ENCODE peak calls at places on chromosomes 4 and X, in five cellular contexts. Y is caudate nucleus, X is hepatic stellate cell, G is mucosa of descending colon, K is NCI-H2081. D is an unnamed sample.

GRCh38 chr4:38383646-38384121 is 280.3 kb upstream of the KLF3 start:
- DNase-seq in G (no peak), Y (no peak), K (no peak), X (no peak), D (no peak)

GRCh38 chrX:98299785-98300184 is 1416.1 kb downstream of the RPA4 start:
- DNase-seq in X (no peak), Y (no peak), K (no peak), G (no peak), D (no peak)

GRCh38 chrX:132591719-132592275 is 103.0 kb upstream of the MBNL3 start:
- DNase-seq in G (no peak), K (no peak), Y (no peak), X (no peak), D (peak)

GRCh38 chrX:22037225-22037624 is 5.1 kb downstream of the PHEX start:
- DNase-seq in K (no peak), Y (no peak), G (no peak), X (no peak), D (no peak)

GRCh38 chrX:154436597-154437397 is at the start of gene GDI1:
- DNase-seq in K (peak), Y (no peak), X (peak), G (peak), D (no peak)

GRCh38 chrX:14080031-14080430 is 50.3 kb upstream of the GEMIN8 start:
- DNase-seq in Y (no peak), G (no peak), X (no peak), K (no peak), D (no peak)

GRCh38 chr4:128220286-128221235 is 67.1 kb downstream of the PGRMC2 start:
- DNase-seq in G (no peak), K (peak), X (peak), Y (no peak), D (no peak)

GRCh38 chr4:138192113-138192512 is 50.0 kb downstream of the SLC7A11 start:
- DNase-seq in X (no peak), G (no peak), K (no peak), Y (no peak), D (no peak)

GRCh38 chr4:165328708-165329107 is 1.2 kb downstream of the MSMO1 start:
- DNase-seq in G (no peak), Y (no peak), X (no peak), K (no peak), D (no peak)